ENCODE peak calls at places on chromosomes 12 and 14, in ten cellular contexts. T, A, M, C, R, H, D, I, S and P are unnamed samples.

GRCh38 chr12:67515679-67516363 is 132.7 kb upstream of the DYRK2 start:
- DNase-seq in T (no peak), A (no peak), M (peak), C (peak), R (no peak), H (peak), D (no peak), I (peak), S (peak), P (no peak)

GRCh38 chr12:49706351-49707126 is 666 bp downstream of the FMNL3 start:
- DNase-seq in T (peak), A (peak), M (peak), C (no peak), R (no peak), H (no peak), D (peak), I (peak), S (peak), P (no peak)

GRCh38 chr12:121857322-121858246 is 1.1 kb downstream of the HPD start:
- DNase-seq in T (no peak), A (no peak), M (peak), C (no peak), R (no peak), H (no peak), D (no peak), I (peak), S (no peak), P (no peak)

GRCh38 chr12:113261847-113262470 is 40.7 kb downstream of the TPCN1 start:
- DNase-seq in T (no peak), A (no peak), M (peak), C (no peak), R (no peak), H (no peak), D (peak), I (peak), S (no peak), P (no peak)

GRCh38 chr12:62192486-62193250 is 67.5 kb upstream of the USP15 start:
- DNase-seq in T (peak), A (peak), M (peak), C (peak), R (peak), H (peak), D (peak), I (peak), S (peak), P (peak)

GRCh38 chr12:65822732-65823480 is 1.4 kb upstream of the HMGA2 start:
- DNase-seq in T (peak), A (no peak), M (peak), C (no peak), R (no peak), H (peak), D (peak), I (peak), S (peak), P (peak)

GRCh38 chr12:91139981-91140659 is 28.8 kb upstream of the LUM start:
- DNase-seq in T (peak), A (no peak), M (peak), C (no peak), R (peak), H (peak), D (peak), I (peak), S (no peak), P (peak)

GRCh38 chr12:132711169-132711843 is 664 bp downstream of the PGAM5 start:
- DNase-seq in T (no peak), A (no peak), M (no peak), C (peak), R (no peak), H (no peak), D (peak), I (no peak), S (peak), P (peak)

GRCh38 chr12:104710940-104711725 is 247.0 kb downstream of the SLC41A2 start:
- DNase-seq in T (peak), A (no peak), M (peak), C (no peak), R (peak), H (peak), D (peak), I (peak), S (no peak), P (peak)

GRCh38 chr14:78598046-78598652 is 428.0 kb downstream of the NRXN3 start:
- DNase-seq in T (peak), A (peak), M (peak), C (peak), R (no peak), H (peak), D (peak), I (peak), S (peak), P (peak)

GRCh38 chr14:93949511-93950075 is 22.4 kb downstream of the FAM181A start:
- DNase-seq in T (peak), A (no peak), M (no peak), C (no peak), R (no peak), H (no peak), D (no peak), I (no peak), S (no peak), P (no peak)

GRCh38 chr12:78271546-78271945 is 440.9 kb downstream of the NAV3 start:
- DNase-seq in T (no peak), A (no peak), M (peak), C (no peak), R (no peak), H (no peak), D (peak), I (peak), S (no peak), P (peak)

GRCh38 chr14:61041704-61042103 is 60.7 kb downstream of the SLC38A6 start:
- DNase-seq in T (no peak), A (no peak), M (no peak), C (no peak), R (no peak), H (no peak), D (no peak), I (no peak), S (no peak), P (no peak)

GRCh38 chr14:96002511-96002884 is 36.7 kb upstream of the C14orf132 start:
- DNase-seq in T (no peak), A (no peak), M (no peak), C (no peak), R (no peak), H (no peak), D (no peak), I (no peak), S (no peak), P (no peak)

GRCh38 chr14:96001866-96002510 is 37.2 kb upstream of the C14orf132 start:
- DNase-seq in T (peak), A (no peak), M (no peak), C (no peak), R (no peak), H (no peak), D (peak), I (no peak), S (no peak), P (no peak)

GRCh38 chr14:95994593-95994928 is 44.6 kb upstream of the C14orf132 start:
- DNase-seq in T (no peak), A (no peak), M (no peak), C (no peak), R (no peak), H (no peak), D (no peak), I (no peak), S (no peak), P (no peak)

GRCh38 chr14:95993768-95994592 is 45.2 kb upstream of the C14orf132 start:
- DNase-seq in T (peak), A (no peak), M (peak), C (peak), R (peak), H (peak), D (peak), I (peak), S (no peak), P (peak)

GRCh38 chr14:95998656-95999055 is 40.5 kb upstream of the C14orf132 start:
- DNase-seq in T (peak), A (no peak), M (peak), C (no peak), R (peak), H (peak), D (peak), I (peak), S (no peak), P (peak)
- TF ChIP-seq CTCF in T (peak), A (no peak), M (peak), C (no peak), R (peak), H (peak), D (peak), I (peak), S (no peak), P (peak)

DNA sequence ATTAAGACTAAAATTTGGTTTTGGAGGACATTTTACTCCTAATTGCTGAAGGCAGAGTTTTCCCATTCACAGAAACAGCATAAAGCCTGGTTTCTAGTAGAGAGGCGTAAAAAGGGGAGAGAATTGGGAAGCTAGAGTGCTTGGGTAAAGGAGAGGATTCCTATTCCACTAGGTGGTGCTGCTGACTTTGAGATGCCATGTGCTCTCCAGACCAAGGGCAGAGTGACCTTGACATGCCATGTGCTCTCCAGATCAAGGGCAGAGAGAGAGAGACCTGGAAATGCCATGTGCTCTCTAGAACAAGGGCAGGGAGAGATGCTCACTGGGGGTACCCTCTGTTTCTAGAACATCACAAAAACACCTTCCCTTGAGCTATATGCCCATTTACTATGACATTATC is 176.2 kb upstream of the PDZRN4 start:
- DNase-seq in T (no peak), A (no peak), M (no peak), C (no peak), R (no peak), H (no peak), D (no peak), I (no peak), S (no peak), P (no peak)
- TF ChIP-seq CTCF in T (no peak), A (no peak), M (no peak), C (no peak), R (no peak), H (no peak), D (no peak), I (no peak), S (no peak), P (no peak)

GRCh38 chr14:73745571-73746539 is 31.7 kb upstream of the PNMA1 start:
- DNase-seq in T (no peak), A (no peak), M (no peak), C (no peak), R (no peak), H (no peak), D (no peak), I (no peak), S (peak), P (no peak)

GRCh38 chr14:73748858-73749357 is 34.7 kb upstream of the PNMA1 start:
- DNase-seq in T (no peak), A (no peak), M (no peak), C (no peak), R (no peak), H (no peak), D (no peak), I (no peak), S (no peak), P (no peak)

GRCh38 chr14:73747386-73748211 is 33.4 kb upstream of the PNMA1 start:
- DNase-seq in T (no peak), A (no peak), M (no peak), C (no peak), R (no peak), H (no peak), D (no peak), I (no peak), S (peak), P (no peak)

GRCh38 chr14:73744874-73745529 is 30.8 kb upstream of the PNMA1 start:
- DNase-seq in T (no peak), A (no peak), M (no peak), C (no peak), R (no peak), H (peak), D (no peak), I (no peak), S (peak), P (peak)

GRCh38 chr14:73746540-73747385 is 32.6 kb upstream of the PNMA1 start:
- DNase-seq in T (no peak), A (no peak), M (no peak), C (no peak), R (no peak), H (no peak), D (peak), I (no peak), S (peak), P (no peak)
- TF ChIP-seq CTCF in T (peak), A (no peak), M (peak), C (no peak), R (peak), H (peak), D (no peak), I (peak), S (no peak), P (no peak)

GRCh38 chr12:95959107-95959506 is 16.0 kb downstream of the AMDHD1 start:
- DNase-seq in T (peak), A (no peak), M (peak), C (no peak), R (no peak), H (peak), D (peak), I (peak), S (no peak), P (peak)
- TF ChIP-seq CTCF in T (peak), A (no peak), M (no peak), C (no peak), R (peak), H (peak), D (peak), I (peak), S (no peak), P (peak)

DNA sequence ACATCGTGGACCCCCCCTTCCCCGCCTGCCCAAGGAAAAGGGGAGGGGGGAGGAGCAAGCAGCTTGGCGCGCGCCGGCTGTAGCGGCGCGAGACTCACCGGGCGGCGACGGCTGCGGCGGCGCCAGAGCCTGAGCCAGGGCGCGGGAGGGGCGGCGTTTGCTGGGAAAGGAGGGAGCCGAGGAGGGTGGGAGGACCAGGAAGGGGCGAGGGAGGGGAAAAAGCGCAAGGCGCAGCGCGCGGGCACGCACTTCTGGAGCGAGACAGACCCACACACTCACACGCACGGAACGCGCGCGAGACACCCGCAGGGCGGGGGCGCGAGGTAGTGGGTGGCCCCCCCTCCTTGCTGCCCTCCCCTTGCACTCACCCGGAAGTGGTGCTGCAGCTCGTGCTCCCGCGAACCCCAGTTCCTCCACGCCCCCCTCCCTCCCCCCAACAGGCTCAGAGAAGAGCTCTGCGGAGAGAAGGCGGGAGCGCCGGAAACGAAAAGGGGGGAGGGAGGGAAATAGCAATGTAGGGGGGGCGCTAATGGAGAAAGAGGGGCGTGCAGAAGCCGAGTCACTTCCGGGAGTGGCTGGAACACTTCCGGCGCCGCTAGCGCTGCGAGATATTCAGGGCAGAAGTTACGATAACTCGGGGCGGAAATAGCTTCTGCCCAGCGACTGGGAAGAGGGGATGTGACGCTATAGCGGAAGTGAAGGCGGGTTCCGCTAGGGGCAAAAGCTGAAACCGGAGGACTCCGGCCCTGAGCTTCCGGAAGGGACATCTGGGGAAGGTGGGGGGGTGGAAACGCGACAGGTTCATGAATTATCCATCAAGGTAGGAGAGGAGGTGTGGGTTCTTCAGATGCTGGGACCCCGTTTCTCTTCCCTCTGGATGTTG is at the start of gene ZNF384:
- DNase-seq in T (peak), A (peak), M (peak), C (peak), R (peak), H (peak), D (peak), I (peak), S (peak), P (peak)
- TF ChIP-seq CTCF in T (peak), A (peak), M (peak), C (no peak), R (peak), H (no peak), D (no peak), I (peak), S (peak), P (no peak)

DNA sequence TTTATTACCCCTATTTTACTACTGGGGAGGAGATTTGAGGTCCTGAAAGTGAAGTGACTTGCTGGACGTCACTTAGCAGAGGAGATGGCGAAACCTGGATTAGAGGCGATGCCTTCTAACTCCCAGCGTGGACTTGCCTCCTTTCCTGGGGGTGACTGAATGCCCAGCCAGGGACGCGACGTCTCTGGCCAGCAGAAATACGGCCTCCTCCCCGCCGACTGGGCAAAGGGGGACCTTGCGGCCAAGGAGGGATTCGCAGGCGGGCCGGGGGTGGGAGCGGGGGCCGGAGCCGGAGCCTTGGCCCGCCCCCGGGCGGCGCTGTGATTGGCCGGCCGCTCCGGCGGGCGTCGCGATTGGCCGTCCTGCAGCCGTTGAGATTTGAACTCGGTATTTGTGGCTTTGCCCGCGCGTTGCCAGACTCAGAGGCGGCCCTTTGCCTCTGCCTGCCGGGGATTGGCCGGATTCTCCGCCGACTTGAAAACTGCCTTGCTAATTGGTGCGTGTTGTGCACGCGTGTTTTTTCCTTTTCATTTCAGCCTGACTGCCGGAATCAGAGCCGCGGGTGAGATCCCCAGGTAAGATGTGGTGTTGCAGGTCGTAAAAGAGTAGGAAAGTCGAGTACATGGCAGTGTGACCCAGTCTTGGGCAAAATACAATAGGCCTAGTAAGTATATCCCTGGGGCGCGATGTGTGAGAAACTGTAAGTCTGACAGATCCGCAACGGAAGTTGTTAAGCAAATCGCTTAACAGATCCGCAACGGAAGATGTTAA is at the start of gene NCAPD2:
- DNase-seq in T (peak), A (peak), M (peak), C (peak), R (peak), H (peak), D (peak), I (peak), S (peak), P (peak)
- TF ChIP-seq CTCF in T (no peak), A (peak), M (no peak), C (no peak), R (peak), H (no peak), D (peak), I (peak), S (peak), P (no peak)

DNA sequence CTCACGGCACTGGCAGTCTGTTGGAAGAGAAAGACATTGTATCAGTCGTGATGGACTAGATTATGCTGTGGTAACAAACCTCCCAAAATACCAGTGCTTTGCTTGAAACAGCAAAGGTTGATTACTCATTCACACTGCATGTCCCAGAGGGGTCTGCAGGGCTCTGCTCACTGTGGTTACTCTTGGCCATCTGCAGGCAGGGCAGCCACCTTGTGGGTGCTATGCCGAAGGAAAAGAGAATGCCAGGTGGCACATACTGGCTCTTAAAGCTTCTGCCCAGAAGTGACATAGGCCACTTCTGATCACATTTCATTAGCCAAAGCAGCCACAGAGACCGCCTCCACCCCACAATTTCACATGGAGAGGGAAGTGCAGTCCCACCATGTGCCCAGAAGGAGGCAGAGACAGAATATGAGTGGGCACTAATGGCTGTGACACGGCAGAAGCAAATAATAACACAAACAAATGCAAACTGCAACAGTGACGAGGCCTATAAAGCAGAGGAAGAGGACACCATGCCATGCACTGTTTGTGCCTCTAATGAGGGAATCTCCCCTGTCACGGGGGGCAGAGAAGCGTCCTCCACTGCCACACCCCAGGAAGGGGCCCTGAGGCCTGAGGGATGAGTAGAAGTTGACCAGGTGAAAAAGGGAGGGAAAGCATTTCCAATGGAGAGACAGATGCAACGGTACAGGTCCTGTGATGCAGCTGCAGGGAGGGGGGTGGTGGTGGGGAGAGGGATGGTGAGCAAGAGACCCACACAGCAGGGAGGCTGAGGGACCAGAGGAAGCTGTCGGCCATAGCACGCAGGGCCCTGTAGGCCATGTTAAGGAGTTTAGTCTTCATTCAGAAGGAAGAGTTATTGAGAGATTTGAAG is 51.7 kb upstream of the KICS2 start:
- DNase-seq in T (no peak), A (no peak), M (peak), C (no peak), R (no peak), H (peak), D (peak), I (peak), S (no peak), P (peak)
- TF ChIP-seq CTCF in T (peak), A (peak), M (peak), C (no peak), R (peak), H (peak), D (peak), I (peak), S (no peak), P (peak)